ENCODE peak calls at places on chromosome 1, in seven cellular contexts. H is activated T-helper 17 cell treated with anti-CD3 and anti-CD28 coated beads, Interleukin-2, amount 50 U/mL, for 72 hours; C is effector memory CD8-positive, alpha-beta T cell; M is left cardiac atrium; O is activated naive CD8-positive, alpha-beta T cell treated with anti-CD3 and anti-CD28 coated beads, Interleukin-2, amount 10 ng/mL, durations not matched to agents 7 days and 5 days; F is PC-3; K is mucosa of descending colon. S is an unnamed sample.

GRCh38 chr1:183914283-183914682 is 109.4 kb downstream of the RGL1 start:
- ATAC-seq in H (no peak), F (no peak), M (no peak), O (no peak), C (no peak), K (no peak), S (no peak)

GRCh38 chr1:56472860-56473259 is 106.5 kb downstream of the PLPP3 start:
- ATAC-seq in K (peak), M (no peak), F (no peak), O (no peak), C (peak), H (no peak), S (no peak)

GRCh38 chr1:22627331-22627730 is 9.1 kb upstream of the C1QA start:
- ATAC-seq in C (no peak), M (no peak), O (no peak), K (no peak), F (no peak), H (no peak), S (no peak)

GRCh38 chr1:204136814-204137213 is 15.0 kb downstream of the ETNK2 start:
- ATAC-seq in M (no peak), O (no peak), K (no peak), F (no peak), C (no peak), H (no peak), S (no peak)

GRCh38 chr1:3577300-3577699 is 34.0 kb downstream of the MEGF6 start:
- ATAC-seq in K (no peak), O (no peak), F (no peak), C (no peak), M (peak), H (no peak), S (no peak)

GRCh38 chr1:192771341-192771740 is 37.5 kb upstream of the RGS2 start:
- ATAC-seq in M (no peak), F (no peak), K (no peak), H (no peak), O (no peak), C (no peak), S (no peak)

GRCh38 chr1:109214695-109215623 is 1.2 kb downstream of the SARS1 start:
- ATAC-seq in F (peak), C (no peak), K (peak), O (peak), M (peak), H (peak), S (peak)

GRCh38 chr1:41712687-41713086 is 206.0 kb downstream of the HIVEP3 start:
- ATAC-seq in O (no peak), C (no peak), F (no peak), H (no peak), M (peak), K (no peak), S (no peak)

S was measured in esophagus mucosa.